ENCODE peak calls at places on chromosome 1, in ten cellular contexts. One of them, this sample, is unnamed.

GRCh38 chr1:196997428-196997827 is 20.1 kb downstream of the CFHR5 start:
- DNase-seq in fibroblast of pulmonary artery: peak
- DNase-seq in fibroblast of lung: peak
- DNase-seq in foreskin fibroblast: peak
- DNase-seq in CD8-positive, alpha-beta T cell: no peak
- DNase-seq in AG10803: peak
- DNase-seq in upper lobe of left lung: no peak
- DNase-seq in breast epithelium: no peak
- DNase-seq in left lung: no peak
- DNase-seq in HCT116: no peak
- DNase-seq in this sample: peak

GRCh38 chr1:62286778-62287224 is 32.4 kb downstream of the KANK4 start:
- DNase-seq in AG10803: no peak
- DNase-seq in HCT116: no peak
- DNase-seq in upper lobe of left lung: no peak
- DNase-seq in CD8-positive, alpha-beta T cell: no peak
- DNase-seq in foreskin fibroblast: no peak
- DNase-seq in fibroblast of pulmonary artery: peak
- DNase-seq in left lung: no peak
- DNase-seq in breast epithelium: no peak
- DNase-seq in fibroblast of lung: peak
- DNase-seq in this sample: no peak

GRCh38 chr1:30738670-30739559 is 15.5 kb upstream of the MATN1 start:
- DNase-seq in fibroblast of pulmonary artery: no peak
- DNase-seq in CD8-positive, alpha-beta T cell: no peak
- DNase-seq in HCT116: no peak
- DNase-seq in fibroblast of lung: no peak
- DNase-seq in foreskin fibroblast: no peak
- DNase-seq in left lung: no peak
- DNase-seq in upper lobe of left lung: no peak
- DNase-seq in AG10803: no peak
- DNase-seq in breast epithelium: no peak
- DNase-seq in this sample: no peak

GRCh38 chr1:55213885-55214213 is 1.3 kb downstream of the USP24 start:
- DNase-seq in fibroblast of lung: no peak
- DNase-seq in AG10803: no peak
- DNase-seq in fibroblast of pulmonary artery: no peak
- DNase-seq in upper lobe of left lung: no peak
- DNase-seq in breast epithelium: no peak
- DNase-seq in left lung: no peak
- DNase-seq in foreskin fibroblast: peak
- DNase-seq in HCT116: no peak
- DNase-seq in CD8-positive, alpha-beta T cell: no peak
- DNase-seq in this sample: no peak

GRCh38 chr1:203744008-203744972 is 20.7 kb upstream of the LAX1 start:
- DNase-seq in fibroblast of pulmonary artery: peak
- DNase-seq in fibroblast of lung: peak
- DNase-seq in upper lobe of left lung: peak
- DNase-seq in left lung: no peak
- DNase-seq in CD8-positive, alpha-beta T cell: no peak
- DNase-seq in breast epithelium: peak
- DNase-seq in foreskin fibroblast: peak
- DNase-seq in AG10803: peak
- DNase-seq in HCT116: no peak
- DNase-seq in this sample: peak

GRCh38 chr1:236978740-236979139 is 25.5 kb downstream of the MT1HL1 start:
- DNase-seq in CD8-positive, alpha-beta T cell: no peak
- DNase-seq in breast epithelium: no peak
- DNase-seq in fibroblast of pulmonary artery: no peak
- DNase-seq in fibroblast of lung: no peak
- DNase-seq in foreskin fibroblast: peak
- DNase-seq in left lung: no peak
- DNase-seq in upper lobe of left lung: no peak
- DNase-seq in AG10803: peak
- DNase-seq in HCT116: no peak
- DNase-seq in this sample: no peak

GRCh38 chr1:42085596-42085995 is 67.6 kb upstream of the GUCA2B start:
- DNase-seq in HCT116: no peak
- DNase-seq in foreskin fibroblast: peak
- DNase-seq in AG10803: peak
- DNase-seq in upper lobe of left lung: no peak
- DNase-seq in CD8-positive, alpha-beta T cell: no peak
- DNase-seq in fibroblast of pulmonary artery: peak
- DNase-seq in fibroblast of lung: peak
- DNase-seq in left lung: no peak
- DNase-seq in breast epithelium: no peak
- DNase-seq in this sample: peak

GRCh38 chr1:5856246-5856815 is 135.9 kb downstream of the NPHP4 start:
- DNase-seq in foreskin fibroblast: no peak
- DNase-seq in fibroblast of pulmonary artery: peak
- DNase-seq in left lung: no peak
- DNase-seq in CD8-positive, alpha-beta T cell: no peak
- DNase-seq in breast epithelium: no peak
- DNase-seq in fibroblast of lung: peak
- DNase-seq in upper lobe of left lung: no peak
- DNase-seq in HCT116: peak
- DNase-seq in AG10803: no peak
- DNase-seq in this sample: no peak

GRCh38 chr1:214296860-214297699 is 16.1 kb downstream of the SMYD2 start:
- DNase-seq in breast epithelium: no peak
- DNase-seq in HCT116: no peak
- DNase-seq in fibroblast of pulmonary artery: no peak
- DNase-seq in left lung: no peak
- DNase-seq in AG10803: peak
- DNase-seq in fibroblast of lung: peak
- DNase-seq in CD8-positive, alpha-beta T cell: no peak
- DNase-seq in upper lobe of left lung: no peak
- DNase-seq in foreskin fibroblast: peak
- DNase-seq in this sample: peak

GRCh38 chr1:154329152-154329521 is 3.8 kb downstream of the ATP8B2 start:
- DNase-seq in fibroblast of pulmonary artery: no peak
- DNase-seq in AG10803: peak
- DNase-seq in HCT116: no peak
- DNase-seq in CD8-positive, alpha-beta T cell: no peak
- DNase-seq in fibroblast of lung: peak
- DNase-seq in foreskin fibroblast: peak
- DNase-seq in left lung: no peak
- DNase-seq in upper lobe of left lung: no peak
- DNase-seq in breast epithelium: no peak
- DNase-seq in this sample: peak

GRCh38 chr1:153880962-153881361 is 41.8 kb downstream of the GATAD2B start:
- DNase-seq in left lung: peak
- DNase-seq in AG10803: peak
- DNase-seq in fibroblast of pulmonary artery: peak
- DNase-seq in fibroblast of lung: peak
- DNase-seq in upper lobe of left lung: peak
- DNase-seq in CD8-positive, alpha-beta T cell: peak
- DNase-seq in breast epithelium: peak
- DNase-seq in HCT116: no peak
- DNase-seq in foreskin fibroblast: peak
- DNase-seq in this sample: peak

GRCh38 chr1:30936541-30937171 is 28.1 kb upstream of the SDC3 start:
- DNase-seq in left lung: peak
- DNase-seq in HCT116: no peak
- DNase-seq in fibroblast of pulmonary artery: no peak
- DNase-seq in CD8-positive, alpha-beta T cell: no peak
- DNase-seq in upper lobe of left lung: no peak
- DNase-seq in AG10803: no peak
- DNase-seq in breast epithelium: no peak
- DNase-seq in foreskin fibroblast: no peak
- DNase-seq in fibroblast of lung: no peak
- DNase-seq in this sample: no peak

GRCh38 chr1:200336111-200336845 is 73.6 kb downstream of the ZNF281 start:
- DNase-seq in left lung: no peak
- DNase-seq in upper lobe of left lung: no peak
- DNase-seq in breast epithelium: no peak
- DNase-seq in HCT116: no peak
- DNase-seq in foreskin fibroblast: peak
- DNase-seq in AG10803: peak
- DNase-seq in fibroblast of lung: peak
- DNase-seq in CD8-positive, alpha-beta T cell: no peak
- DNase-seq in fibroblast of pulmonary artery: peak
- DNase-seq in this sample: peak

GRCh38 chr1:9612162-9612845 is 23.6 kb downstream of the TMEM201 start:
- DNase-seq in upper lobe of left lung: no peak
- DNase-seq in HCT116: no peak
- DNase-seq in CD8-positive, alpha-beta T cell: no peak
- DNase-seq in left lung: no peak
- DNase-seq in fibroblast of lung: no peak
- DNase-seq in fibroblast of pulmonary artery: no peak
- DNase-seq in breast epithelium: no peak
- DNase-seq in AG10803: no peak
- DNase-seq in foreskin fibroblast: no peak
- DNase-seq in this sample: no peak

GRCh38 chr1:230301820-230302219 is 124.3 kb downstream of the PGBD5 start:
- DNase-seq in breast epithelium: no peak
- DNase-seq in fibroblast of pulmonary artery: no peak
- DNase-seq in AG10803: no peak
- DNase-seq in foreskin fibroblast: no peak
- DNase-seq in left lung: no peak
- DNase-seq in CD8-positive, alpha-beta T cell: no peak
- DNase-seq in HCT116: no peak
- DNase-seq in upper lobe of left lung: no peak
- DNase-seq in fibroblast of lung: no peak
- DNase-seq in this sample: no peak

GRCh38 chr1:91631718-91632330 is 131.2 kb downstream of the CDC7 start:
- DNase-seq in AG10803: no peak
- DNase-seq in breast epithelium: no peak
- DNase-seq in left lung: no peak
- DNase-seq in HCT116: no peak
- DNase-seq in upper lobe of left lung: no peak
- DNase-seq in CD8-positive, alpha-beta T cell: no peak
- DNase-seq in foreskin fibroblast: no peak
- DNase-seq in fibroblast of lung: no peak
- DNase-seq in fibroblast of pulmonary artery: no peak
- DNase-seq in this sample: no peak

DNA sequence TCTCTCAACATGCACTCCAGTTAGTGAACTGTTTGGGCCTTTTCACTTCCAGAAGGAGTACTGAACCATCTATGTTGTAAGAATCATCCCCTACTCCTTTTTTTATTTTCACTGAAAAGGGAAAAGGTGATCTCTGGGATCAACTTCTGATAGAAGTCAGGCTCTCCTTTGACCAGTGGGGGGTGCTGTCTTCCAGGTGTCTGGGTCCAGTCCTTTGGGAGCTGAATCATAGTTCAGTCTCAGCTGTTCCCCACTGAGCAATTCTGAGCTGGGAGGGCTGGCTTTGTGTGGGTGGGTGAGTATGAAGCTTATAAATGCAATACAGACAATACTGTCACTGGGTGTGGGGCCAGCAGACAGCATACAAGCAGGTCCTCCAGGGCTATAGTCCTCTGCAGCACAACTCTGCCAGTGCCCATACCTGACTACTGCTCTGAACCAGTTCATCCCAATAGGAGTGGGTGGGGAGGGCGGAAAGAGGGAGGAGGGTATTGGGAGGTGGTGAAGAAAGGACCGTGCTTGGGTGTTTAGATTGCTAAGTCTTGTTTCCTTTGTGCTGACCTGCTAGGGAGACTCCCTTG is 12.5 kb upstream of the SARS1 start:
- DNase-seq in fibroblast of pulmonary artery: peak
- DNase-seq in AG10803: peak
- DNase-seq in breast epithelium: no peak
- DNase-seq in fibroblast of lung: peak
- DNase-seq in upper lobe of left lung: peak
- DNase-seq in left lung: no peak
- DNase-seq in HCT116: no peak
- DNase-seq in CD8-positive, alpha-beta T cell: no peak
- DNase-seq in foreskin fibroblast: peak
- DNase-seq in this sample: peak
- TF ChIP-seq CTCF in fibroblast of pulmonary artery: peak
- TF ChIP-seq CTCF in AG10803: peak
- TF ChIP-seq CTCF in breast epithelium: no peak
- TF ChIP-seq CTCF in fibroblast of lung: peak
- TF ChIP-seq CTCF in upper lobe of left lung: peak
- TF ChIP-seq CTCF in left lung: peak
- TF ChIP-seq CTCF in HCT116: peak
- TF ChIP-seq CTCF in CD8-positive, alpha-beta T cell: peak
- TF ChIP-seq CTCF in foreskin fibroblast: peak
- TF ChIP-seq CTCF in this sample: peak

GRCh38 chr1:82845371-82845770 is 1044.6 kb downstream of the ADGRL2 start:
- DNase-seq in fibroblast of pulmonary artery: no peak
- DNase-seq in AG10803: no peak
- DNase-seq in upper lobe of left lung: no peak
- DNase-seq in HCT116: no peak
- DNase-seq in left lung: no peak
- DNase-seq in CD8-positive, alpha-beta T cell: no peak
- DNase-seq in fibroblast of lung: no peak
- DNase-seq in foreskin fibroblast: no peak
- DNase-seq in breast epithelium: no peak
- DNase-seq in this sample: no peak

GRCh38 chr1:82848043-82848442 is 1047.3 kb downstream of the ADGRL2 start:
- DNase-seq in left lung: no peak
- DNase-seq in CD8-positive, alpha-beta T cell: no peak
- DNase-seq in HCT116: no peak
- DNase-seq in foreskin fibroblast: no peak
- DNase-seq in breast epithelium: no peak
- DNase-seq in fibroblast of lung: no peak
- DNase-seq in fibroblast of pulmonary artery: no peak
- DNase-seq in AG10803: no peak
- DNase-seq in upper lobe of left lung: no peak
- DNase-seq in this sample: no peak
- H3K4me3 ChIP-seq in left lung: no peak
- H3K4me3 ChIP-seq in CD8-positive, alpha-beta T cell: no peak
- H3K4me3 ChIP-seq in HCT116: no peak
- H3K4me3 ChIP-seq in foreskin fibroblast: no peak
- H3K4me3 ChIP-seq in breast epithelium: no peak
- H3K4me3 ChIP-seq in fibroblast of lung: no peak
- H3K4me3 ChIP-seq in fibroblast of pulmonary artery: no peak
- H3K4me3 ChIP-seq in AG10803: no peak
- H3K4me3 ChIP-seq in upper lobe of left lung: no peak
- H3K4me3 ChIP-seq in this sample: no peak

GRCh38 chr1:157994081-157994581 is 686 bp downstream of the KIRREL1 start:
- DNase-seq in AG10803: no peak
- DNase-seq in upper lobe of left lung: no peak
- DNase-seq in fibroblast of lung: no peak
- DNase-seq in breast epithelium: no peak
- DNase-seq in CD8-positive, alpha-beta T cell: no peak
- DNase-seq in foreskin fibroblast: peak
- DNase-seq in left lung: no peak
- DNase-seq in fibroblast of pulmonary artery: no peak
- DNase-seq in HCT116: no peak
- DNase-seq in this sample: no peak
- TF ChIP-seq CTCF in AG10803: peak
- TF ChIP-seq CTCF in upper lobe of left lung: no peak
- TF ChIP-seq CTCF in fibroblast of lung: peak
- TF ChIP-seq CTCF in breast epithelium: no peak
- TF ChIP-seq CTCF in CD8-positive, alpha-beta T cell: no peak
- TF ChIP-seq CTCF in foreskin fibroblast: no peak
- TF ChIP-seq CTCF in left lung: no peak
- TF ChIP-seq CTCF in fibroblast of pulmonary artery: no peak
- TF ChIP-seq CTCF in HCT116: no peak
- TF ChIP-seq CTCF in this sample: peak

DNA sequence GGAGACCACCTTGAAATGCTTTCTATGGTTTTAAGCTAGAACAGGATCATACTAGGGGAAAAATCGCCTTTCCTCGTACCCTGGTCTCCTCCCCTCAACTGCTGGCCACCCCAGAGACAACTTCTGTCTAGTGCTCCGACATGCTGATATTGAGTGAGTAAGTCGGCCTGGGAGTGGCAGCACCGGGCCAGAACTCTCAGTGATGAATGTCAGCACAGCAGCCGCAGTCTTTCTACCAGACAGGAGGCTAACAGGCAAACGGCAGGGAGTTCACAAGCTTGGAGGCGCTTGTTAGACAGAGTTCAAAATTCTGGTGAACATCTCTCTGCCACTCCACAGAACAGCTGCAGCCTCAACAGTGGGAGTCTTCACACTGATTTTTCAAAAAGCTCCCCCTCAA is 716.9 kb downstream of the ADGRL2 start:
- DNase-seq in left lung: no peak
- DNase-seq in upper lobe of left lung: peak
- DNase-seq in AG10803: peak
- DNase-seq in foreskin fibroblast: peak
- DNase-seq in breast epithelium: no peak
- DNase-seq in CD8-positive, alpha-beta T cell: no peak
- DNase-seq in HCT116: no peak
- DNase-seq in fibroblast of lung: peak
- DNase-seq in fibroblast of pulmonary artery: peak
- DNase-seq in this sample: peak
- H3K4me3 ChIP-seq in left lung: no peak
- H3K4me3 ChIP-seq in upper lobe of left lung: no peak
- H3K4me3 ChIP-seq in AG10803: no peak
- H3K4me3 ChIP-seq in foreskin fibroblast: no peak
- H3K4me3 ChIP-seq in breast epithelium: no peak
- H3K4me3 ChIP-seq in CD8-positive, alpha-beta T cell: no peak
- H3K4me3 ChIP-seq in HCT116: no peak
- H3K4me3 ChIP-seq in fibroblast of lung: no peak
- H3K4me3 ChIP-seq in fibroblast of pulmonary artery: no peak
- H3K4me3 ChIP-seq in this sample: no peak